ENCODE peak calls at places on chromosome 10, in eight cellular contexts. C, R, N, M, F, G, I and U are unnamed samples.

GRCh38 chr10:93081296-93081695 is 7.6 kb downstream of the CYP26A1 start:
- DNase-seq in N (no peak), G (no peak), I (no peak), C (no peak), R (no peak), F (no peak), M (no peak), U (no peak)

GRCh38 chr10:132921086-132921485 is 21.3 kb downstream of the CFAP46 start:
- DNase-seq in C (no peak), F (no peak), I (no peak), M (no peak), R (no peak), G (no peak), N (no peak), U (peak)

GRCh38 chr10:88984525-88984924 is 6.1 kb upstream of the FAS start:
- DNase-seq in G (no peak), R (no peak), C (no peak), M (no peak), F (no peak), I (no peak), N (no peak), U (no peak)

GRCh38 chr10:86827639-86828038 is 71.2 kb downstream of the BMPR1A start:
- DNase-seq in N (no peak), R (peak), G (no peak), F (no peak), C (no peak), I (no peak), M (no peak), U (no peak)

GRCh38 chr10:119207713-119208552 is 562 bp downstream of the GRK5 start:
- DNase-seq in G (peak), C (peak), N (peak), M (no peak), I (no peak), R (peak), F (no peak), U (peak)

GRCh38 chr10:31261502-31262311 is 57.3 kb upstream of the ZEB1 start:
- DNase-seq in C (peak), I (peak), M (no peak), R (peak), N (no peak), F (no peak), G (no peak), U (no peak)

GRCh38 chr10:130862626-130863025 is 448.9 kb downstream of the TCERG1L start:
- DNase-seq in C (no peak), I (no peak), N (no peak), G (no peak), R (no peak), M (no peak), F (no peak), U (no peak)

GRCh38 chr10:1356349-1356748 is 300.2 kb downstream of the WDR37 start:
- DNase-seq in I (no peak), R (no peak), M (no peak), N (no peak), F (no peak), G (no peak), C (no peak), U (no peak)

GRCh38 chr10:16408379-16408778 is 28.4 kb upstream of the PTER start:
- DNase-seq in M (no peak), N (no peak), G (no peak), C (no peak), R (no peak), I (no peak), F (no peak), U (no peak)

GRCh38 chr10:27636816-27637215 is 108.8 kb downstream of the MKX start:
- DNase-seq in M (no peak), N (no peak), G (no peak), I (no peak), F (no peak), C (no peak), R (no peak), U (no peak)

GRCh38 chr10:72322030-72322279 is 32.8 kb downstream of the DNAJB12 start:
- DNase-seq in R (no peak), I (no peak), F (no peak), C (no peak), G (no peak), N (no peak), M (no peak), U (no peak)

GRCh38 chr10:16681525-16681924 is 135.7 kb downstream of the RSU1 start:
- DNase-seq in I (no peak), F (no peak), M (no peak), N (no peak), G (no peak), C (no peak), R (no peak), U (no peak)

GRCh38 chr10:96641396-96641795 is 54.6 kb upstream of the TM9SF3 start:
- DNase-seq in C (no peak), M (no peak), G (no peak), N (no peak), I (no peak), F (no peak), R (no peak), U (no peak)

GRCh38 chr10:118459642-118460193 is 117.6 kb upstream of the FAM204A start:
- DNase-seq in R (peak), C (peak), G (peak), N (peak), F (peak), I (peak), M (no peak), U (peak)

GRCh38 chr10:580796-581195 is 108.7 kb downstream of the DIP2C start:
- DNase-seq in G (no peak), C (peak), M (no peak), F (no peak), R (peak), N (no peak), I (peak), U (no peak)

GRCh38 chr10:104642001-104642270 is 846 bp downstream of the SORCS3 start:
- DNase-seq in G (no peak), M (no peak), C (no peak), R (no peak), I (no peak), F (no peak), N (no peak), U (no peak)

GRCh38 chr10:2610946-2611345 is 456.4 kb upstream of the PFKP start:
- DNase-seq in I (no peak), N (no peak), M (no peak), R (no peak), F (no peak), C (no peak), G (no peak), U (no peak)

GRCh38 chr10:129845081-129845823 is 118.8 kb downstream of the EBF3 start:
- DNase-seq in N (no peak), R (no peak), F (no peak), G (no peak), M (no peak), I (no peak), C (no peak), U (no peak)

GRCh38 chr10:86899670-86900276 is 57.6 kb downstream of the MMRN2 start:
- DNase-seq in N (peak), I (no peak), C (peak), F (peak), R (peak), M (peak), G (peak), U (peak)

GRCh38 chr10:69738858-69739435 is 62.8 kb upstream of the COL13A1 start:
- DNase-seq in I (no peak), R (no peak), G (no peak), M (no peak), C (no peak), F (no peak), N (no peak), U (no peak)

GRCh38 chr10:30353851-30354250 is 4.8 kb upstream of the MTPAP start:
- DNase-seq in C (peak), R (peak), F (no peak), M (no peak), I (peak), N (no peak), G (no peak), U (no peak)